ENCODE peak calls at places on chromosome 10, in ten cellular contexts. C is iPS-NIHi11; E is activated CD4-positive, CD25-positive, alpha-beta regulatory T cell treated with anti-CD3 and anti-CD28 coated beads, Interleukin-2, amount 50 U/mL, for 72 hours; L is A549; X is T-helper 2 cell; Q is iris pigment epithelial cell; M is naive B cell; P is amniotic stem cell; O is G401; U is Calu3. I is an unnamed sample.

GRCh38 chr10:29657719-29658274 is 23.0 kb upstream of the SVIL start:
- DNase-seq in X (peak), E (no peak), L (no peak), U (no peak), P (no peak), C (no peak), O (no peak), Q (no peak), M (no peak), I (peak)

GRCh38 chr10:30534465-30535144 is 94.9 kb downstream of the LYZL2 start:
- DNase-seq in O (peak), C (peak), L (peak), M (peak), E (peak), X (peak), Q (peak), U (peak), P (peak), I (peak)

GRCh38 chr10:129938460-129938859 is 25.6 kb downstream of the EBF3 start:
- DNase-seq in Q (no peak), M (no peak), X (no peak), C (no peak), U (no peak), L (no peak), P (no peak), E (no peak), O (no peak), I (no peak)

GRCh38 chr10:78934994-78935602 is 133.7 kb upstream of the ZMIZ1 start:
- DNase-seq in O (no peak), X (no peak), C (no peak), E (no peak), P (no peak), Q (no peak), M (no peak), L (no peak), U (no peak), I (no peak)

GRCh38 chr10:16904619-16905018 is 87.4 kb upstream of the RSU1 start:
- DNase-seq in O (no peak), E (no peak), M (no peak), L (no peak), P (no peak), Q (peak), C (no peak), U (no peak), X (no peak), I (no peak)

GRCh38 chr10:1202343-1202742 is 146.2 kb downstream of the WDR37 start:
- DNase-seq in M (no peak), L (no peak), C (no peak), O (no peak), E (no peak), U (no peak), P (no peak), Q (no peak), X (no peak), I (no peak)

GRCh38 chr10:71998840-71999194 is 34.6 kb downstream of the CHST3 start:
- DNase-seq in P (peak), E (no peak), M (no peak), U (peak), X (no peak), L (peak), O (peak), Q (peak), C (peak), I (no peak)

GRCh38 chr10:49035920-49036319 is 79.4 kb downstream of the VSTM4 start:
- DNase-seq in O (no peak), Q (no peak), C (no peak), P (no peak), M (no peak), E (no peak), X (no peak), L (no peak), U (no peak), I (no peak)

GRCh38 chr10:132447446-132448247 is 50.6 kb downstream of the PWWP2B start:
- DNase-seq in L (peak), M (peak), U (peak), O (no peak), E (peak), Q (peak), P (peak), X (peak), C (no peak), I (no peak)

GRCh38 chr10:31076589-31076988 is 44.9 kb upstream of the ZNF438 start:
- DNase-seq in U (no peak), Q (no peak), C (no peak), L (no peak), P (no peak), E (no peak), X (no peak), M (no peak), O (no peak), I (no peak)

GRCh38 chr10:71255817-71256660 is 43.7 kb downstream of the UNC5B start:
- DNase-seq in X (no peak), P (peak), C (no peak), O (peak), M (no peak), U (peak), Q (peak), E (no peak), L (no peak), I (peak)

GRCh38 chr10:114758331-114758730 is 63.2 kb upstream of the FHIP2A start:
- DNase-seq in E (no peak), M (no peak), Q (no peak), X (no peak), O (peak), C (no peak), P (no peak), L (no peak), U (no peak), I (no peak)

GRCh38 chr10:19017491-19017890 is 31.1 kb upstream of the MALRD1 start:
- DNase-seq in C (no peak), E (no peak), M (no peak), Q (no peak), X (no peak), L (no peak), U (no peak), O (no peak), P (no peak), I (no peak)

GRCh38 chr10:95233377-95234034 is 39.5 kb downstream of the ACSM6 start:
- DNase-seq in O (no peak), P (no peak), U (no peak), L (no peak), Q (no peak), M (no peak), X (no peak), E (no peak), C (no peak), I (no peak)

GRCh38 chr10:55374060-55374459 is 573.0 kb upstream of the PCDH15 start:
- DNase-seq in X (no peak), E (no peak), O (no peak), L (no peak), P (no peak), M (no peak), C (no peak), Q (no peak), U (no peak), I (no peak)

GRCh38 chr10:79507436-79508167 is 4.7 kb upstream of the EIF5AL1 start:
- DNase-seq in C (no peak), M (no peak), X (no peak), P (no peak), O (no peak), U (no peak), L (no peak), E (no peak), Q (no peak), I (peak)

GRCh38 chr10:122853665-122854313 is 8.1 kb upstream of the CUZD1 start:
- DNase-seq in L (no peak), O (no peak), X (no peak), C (no peak), P (no peak), M (no peak), U (no peak), E (no peak), Q (peak), I (no peak)

GRCh38 chr10:7913122-7913872 is 95.0 kb downstream of the TAF3 start:
- DNase-seq in O (peak), M (no peak), C (no peak), Q (no peak), E (no peak), X (no peak), U (no peak), L (no peak), P (no peak), I (no peak)

GRCh38 chr10:93357680-93358079 is 124.5 kb downstream of the MYOF start:
- DNase-seq in U (peak), P (no peak), O (peak), E (no peak), M (no peak), L (peak), Q (peak), X (no peak), C (peak), I (peak)

GRCh38 chr10:44935201-44935960 is 24.2 kb upstream of the RASSF4 start:
- DNase-seq in M (no peak), U (peak), P (peak), Q (peak), E (no peak), X (no peak), O (no peak), L (peak), C (no peak), I (no peak)

GRCh38 chr10:16609195-16609594 is 87.5 kb upstream of the C1QL3 start:
- DNase-seq in O (no peak), C (no peak), L (no peak), P (no peak), Q (no peak), M (no peak), U (no peak), E (no peak), X (no peak), I (no peak)

GRCh38 chr10:16886032-16886431 is 68.8 kb upstream of the RSU1 start:
- DNase-seq in L (no peak), Q (no peak), O (no peak), P (no peak), M (no peak), E (no peak), X (no peak), U (no peak), C (no peak), I (no peak)

GRCh38 chr10:5484205-5484604 is 15.2 kb downstream of the CALML5 start:
- DNase-seq in M (no peak), P (no peak), X (no peak), Q (peak), L (no peak), U (no peak), C (no peak), E (no peak), O (no peak), I (no peak)

GRCh38 chr10:72925951-72926465 is 28.6 kb downstream of the PLA2G12B start:
- DNase-seq in P (no peak), U (no peak), O (no peak), L (no peak), E (no peak), M (no peak), C (no peak), Q (no peak), X (no peak), I (no peak)

GRCh38 chr10:128567561-128567960 is 441.3 kb upstream of the MKI67 start:
- DNase-seq in M (no peak), X (no peak), U (no peak), O (no peak), Q (no peak), E (no peak), P (no peak), C (peak), L (no peak), I (no peak)

GRCh38 chr10:129969528-129970264 is 5.6 kb upstream of the EBF3 start:
- DNase-seq in X (no peak), M (no peak), P (no peak), U (no peak), E (no peak), C (no peak), Q (no peak), L (no peak), O (no peak), I (no peak)

GRCh38 chr10:23344251-23344841 is at the start of gene C10orf67:
- DNase-seq in C (peak), U (peak), L (peak), E (no peak), P (no peak), X (no peak), Q (peak), O (peak), M (no peak), I (no peak)

GRCh38 chr10:73217628-73218027 is 29.4 kb downstream of the DNAJC9 start:
- DNase-seq in X (no peak), E (no peak), L (no peak), U (no peak), M (no peak), P (no peak), Q (no peak), C (no peak), O (no peak), I (no peak)

GRCh38 chr10:69067189-69067588 is 20.7 kb upstream of the SRGN start:
- DNase-seq in X (no peak), C (no peak), M (no peak), O (no peak), U (no peak), P (no peak), Q (no peak), E (no peak), L (no peak), I (no peak)

GRCh38 chr10:30359373-30360206 is 10.5 kb upstream of the MTPAP start:
- DNase-seq in E (peak), Q (peak), L (peak), P (no peak), O (peak), X (peak), U (peak), C (peak), M (peak), I (peak)

GRCh38 chr10:24196426-24197039 is 12.4 kb upstream of the KIAA1217 start:
- DNase-seq in C (peak), L (peak), E (peak), X (peak), O (peak), P (peak), Q (peak), U (peak), M (peak), I (peak)

GRCh38 chr10:63368365-63368764 is 97.4 kb downstream of the JMJD1C start:
- DNase-seq in X (no peak), U (no peak), C (no peak), M (no peak), L (no peak), Q (no peak), O (no peak), E (no peak), P (no peak), I (no peak)

GRCh38 chr10:87619705-87620104 is 40.0 kb upstream of the PAPSS2 start:
- DNase-seq in L (peak), U (no peak), E (no peak), C (no peak), P (no peak), Q (peak), O (no peak), M (no peak), X (no peak), I (no peak)

GRCh38 chr10:25758041-25758457 is 176.0 kb upstream of the MYO3A start:
- DNase-seq in O (peak), Q (peak), L (peak), M (peak), U (peak), C (peak), P (no peak), E (no peak), X (no peak), I (peak)

GRCh38 chr10:65313406-65313805 is 1612.4 kb upstream of the LRRTM3 start:
- DNase-seq in L (no peak), Q (peak), U (no peak), E (no peak), P (no peak), M (no peak), C (no peak), O (no peak), X (no peak), I (no peak)

I was measured in NCI-H1417.